ENCODE peak calls at places on chromosomes 4 and X, in ten cellular contexts. Y is HFF-Myc, F is fibroblast of mammary gland, B is A549, D is uterus, T is transverse colon, P is K562, J is thoracic aorta, M is HepG2, C is astrocyte of the spinal cord. Q is an unnamed sample.

GRCh38 chrX:131812847-131813825 is 210.0 kb upstream of the STK26 start:
- DNase-seq in Y (no peak), F (peak), B (peak), D (peak), T (peak), P (peak), J (no peak), M (no peak), C (peak), Q (no peak)

GRCh38 chr4:168082379-168082778 is 10.0 kb upstream of the ANXA10 start:
- DNase-seq in Y (no peak), F (no peak), B (no peak), D (no peak), T (no peak), P (no peak), J (no peak), M (no peak), C (no peak), Q (no peak)

GRCh38 chr4:142356797-142357196 is 489.3 kb downstream of the INPP4B start:
- DNase-seq in Y (no peak), F (no peak), B (no peak), D (no peak), T (no peak), P (no peak), J (no peak), M (no peak), C (no peak), Q (no peak)

GRCh38 chrX:41382699-41383645 is 49.0 kb downstream of the DDX3X start:
- DNase-seq in Y (no peak), F (peak), B (peak), D (no peak), T (peak), P (no peak), J (no peak), M (no peak), C (peak), Q (no peak)

GRCh38 chr4:95084584-95084983 is 326.8 kb downstream of the BMPR1B start:
- DNase-seq in Y (no peak), F (no peak), B (peak), D (no peak), T (no peak), P (no peak), J (no peak), M (no peak), C (no peak), Q (peak)

GRCh38 chr4:77358315-77358928 is 201.4 kb downstream of the CCNG2 start:
- DNase-seq in Y (peak), F (peak), B (peak), D (no peak), T (no peak), P (peak), J (no peak), M (peak), C (peak), Q (peak)

GRCh38 chrX:120791013-120791643 is 84.5 kb downstream of the CT47B1 start:
- DNase-seq in Y (peak), F (peak), B (peak), D (peak), T (peak), P (no peak), J (peak), M (no peak), C (peak), Q (peak)

GRCh38 chrX:40996886-40997530 is 88.2 kb upstream of the USP9X start:
- DNase-seq in Y (peak), F (peak), B (peak), D (no peak), T (no peak), P (peak), J (no peak), M (peak), C (peak), Q (peak)

GRCh38 chr4:147839651-147840050 is 107.8 kb downstream of the ARHGAP10 start:
- DNase-seq in Y (no peak), F (no peak), B (no peak), D (no peak), T (no peak), P (no peak), J (no peak), M (no peak), C (no peak), Q (no peak)

GRCh38 chr4:122912810-122913575 is 9.4 kb downstream of the NUDT6 start:
- DNase-seq in Y (no peak), F (peak), B (no peak), D (no peak), T (no peak), P (no peak), J (no peak), M (peak), C (no peak), Q (no peak)

GRCh38 chr4:159366966-159367365 is 264.1 kb downstream of the RAPGEF2 start:
- DNase-seq in Y (no peak), F (no peak), B (peak), D (no peak), T (no peak), P (no peak), J (no peak), M (peak), C (no peak), Q (peak)

GRCh38 chr4:185479507-185479971 is 8.0 kb upstream of the CCDC110 start:
- DNase-seq in Y (no peak), F (no peak), B (no peak), D (no peak), T (no peak), P (no peak), J (no peak), M (no peak), C (no peak), Q (peak)

GRCh38 chr4:185480016-185480732 is 8.6 kb upstream of the CCDC110 start:
- DNase-seq in Y (no peak), F (no peak), B (no peak), D (no peak), T (no peak), P (no peak), J (no peak), M (no peak), C (no peak), Q (no peak)

GRCh38 chr4:185481390-185481789 is 9.9 kb upstream of the CCDC110 start:
- DNase-seq in Y (no peak), F (no peak), B (no peak), D (no peak), T (no peak), P (no peak), J (no peak), M (no peak), C (no peak), Q (no peak)
- H3K4me3 ChIP-seq in Y (no peak), F (no peak), B (no peak), D (no peak), T (no peak), P (no peak), J (no peak), M (no peak), C (no peak), Q (no peak)

GRCh38 chr4:3766207-3766790 is at the start of gene ADRA2C:
- DNase-seq in Y (no peak), F (no peak), B (peak), D (peak), T (no peak), P (peak), J (no peak), M (peak), C (no peak), Q (peak)

GRCh38 chr4:3766791-3767561 is 791 bp downstream of the ADRA2C start:
- DNase-seq in Y (no peak), F (peak), B (no peak), D (peak), T (no peak), P (no peak), J (no peak), M (no peak), C (peak), Q (peak)

GRCh38 chr4:3767569-3768288 is 1.5 kb downstream of the ADRA2C start:
- DNase-seq in Y (no peak), F (no peak), B (peak), D (no peak), T (peak), P (no peak), J (no peak), M (no peak), C (peak), Q (peak)

GRCh38 chr4:3762753-3763511 is 3.3 kb upstream of the ADRA2C start:
- DNase-seq in Y (no peak), F (no peak), B (no peak), D (no peak), T (no peak), P (no peak), J (no peak), M (no peak), C (no peak), Q (no peak)

GRCh38 chr4:3765271-3766206 is 646 bp upstream of the ADRA2C start:
- DNase-seq in Y (no peak), F (peak), B (peak), D (peak), T (no peak), P (peak), J (peak), M (peak), C (peak), Q (peak)
- TF ChIP-seq CTCF in Y (no peak), F (no peak), B (peak), D (no peak), T (no peak), P (peak), J (no peak), M (peak), C (peak), Q (no peak)

DNA sequence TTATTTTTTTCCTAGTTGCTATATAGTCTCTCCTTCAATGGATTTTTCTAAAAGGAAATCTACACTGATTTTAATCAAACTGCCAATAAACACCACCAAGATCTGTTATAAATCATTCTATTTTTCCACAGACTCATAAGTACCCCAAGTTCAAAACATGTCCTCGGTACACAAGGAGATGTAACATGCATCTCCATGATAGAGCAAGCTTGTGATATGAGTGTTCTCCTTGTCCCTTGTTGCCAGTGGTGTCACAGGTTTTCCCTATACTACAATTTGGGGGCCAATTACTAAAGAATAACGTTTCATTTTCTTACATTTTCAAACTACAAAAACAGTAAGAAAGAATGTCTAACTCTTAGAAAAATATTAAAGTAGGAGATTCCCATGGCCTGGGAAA is 491 bp downstream of the ARHGEF6 start:
- DNase-seq in Y (no peak), F (no peak), B (no peak), D (no peak), T (no peak), P (no peak), J (no peak), M (no peak), C (no peak), Q (no peak)
- H3K4me3 ChIP-seq in Y (peak), F (no peak), B (no peak), D (peak), T (no peak), P (no peak), J (peak), M (no peak), C (no peak), Q (no peak)

DNA sequence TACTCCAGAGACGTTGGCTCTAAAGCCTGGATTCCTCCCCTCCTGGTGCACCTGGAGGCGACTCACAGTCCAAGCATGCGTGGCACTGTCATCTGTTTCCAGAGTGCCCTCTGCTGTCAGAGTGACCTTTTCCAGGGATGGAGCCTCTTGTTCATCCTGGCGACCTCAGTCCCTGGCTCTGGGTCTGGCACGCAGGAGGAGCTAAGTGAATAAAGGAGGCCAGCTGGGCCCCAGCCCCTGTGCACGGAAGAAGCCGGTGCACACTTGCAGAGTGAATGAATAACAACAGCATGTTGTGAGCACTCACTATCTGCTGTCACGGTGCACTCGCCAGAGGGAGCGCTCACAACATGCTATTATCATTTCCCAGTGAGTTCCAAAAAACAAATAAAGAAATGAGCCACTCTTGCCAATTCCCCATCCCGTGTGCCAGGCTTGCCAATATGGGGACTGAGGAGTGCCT is 27.8 kb upstream of the PSAPL1 start:
- DNase-seq in Y (peak), F (peak), B (peak), D (no peak), T (no peak), P (no peak), J (no peak), M (peak), C (no peak), Q (no peak)
- TF ChIP-seq CTCF in Y (peak), F (no peak), B (peak), D (no peak), T (no peak), P (no peak), J (no peak), M (peak), C (peak), Q (peak)

GRCh38 chr4:128715616-128716015 is 93.9 kb upstream of the JADE1 start:
- DNase-seq in Y (no peak), F (peak), B (no peak), D (no peak), T (no peak), P (no peak), J (no peak), M (no peak), C (peak), Q (no peak)
- H3K4me3 ChIP-seq in Y (no peak), F (no peak), B (no peak), D (no peak), T (no peak), P (no peak), J (no peak), M (no peak), C (no peak), Q (no peak)

GRCh38 chrX:8845060-8845459 is 43.9 kb upstream of the FAM9A start:
- DNase-seq in Y (peak), F (peak), B (peak), D (no peak), T (no peak), P (peak), J (no peak), M (no peak), C (peak), Q (no peak)
- TF ChIP-seq CTCF in Y (peak), F (peak), B (peak), D (no peak), T (no peak), P (no peak), J (no peak), M (no peak), C (peak), Q (no peak)